ENCODE peak calls at places on chromosomes 13 and 19, in ten cellular contexts. Z is HCT116, M is PC-3, F is astrocyte, Y is fibroblast of lung, N is PC-9, K is hepatocyte, Q is mammary epithelial cell, B is GM23338, P is A673. H is an unnamed sample.

GRCh38 chr13:91960947-91961346 is 562.5 kb downstream of the GPC5 start:
- DNase-seq in Z (no peak), M (no peak), F (no peak), Y (no peak), N (no peak), K (no peak), Q (no peak), B (no peak), P (no peak), H (no peak)

GRCh38 chr13:95536629-95537241 is 15.8 kb upstream of the CLDN10 start:
- DNase-seq in Z (peak; percentile 15), M (peak; percentile 67), F (no peak), Y (no peak), N (no peak), K (peak; percentile 43), Q (peak; percentile 12), B (peak; percentile 45), P (peak; percentile 59), H (no peak)

GRCh38 chr19:29084266-29084665 is 128.7 kb downstream of the UQCRFS1 start:
- DNase-seq in Z (no peak), M (peak; percentile 1), F (no peak), Y (no peak), N (no peak), K (peak; percentile 28), Q (no peak), B (peak; percentile 66), P (no peak), H (peak; percentile 46)

GRCh38 chr13:102700088-102701031 is 5.5 kb upstream of the METTL21C start:
- DNase-seq in Z (no peak), M (no peak), F (no peak), Y (no peak), N (no peak), K (no peak), Q (no peak), B (no peak), P (no peak), H (no peak)

GRCh38 chr13:34044041-34044440 is 226.1 kb downstream of the RFC3 start:
- DNase-seq in Z (no peak), M (peak; percentile 14), F (peak; percentile 75), Y (peak; percentile 82), N (no peak), K (no peak), Q (peak; percentile 59), B (no peak), P (no peak), H (no peak)

GRCh38 chr13:69970521-69970920 is 137.1 kb upstream of the ATXN8OS start:
- DNase-seq in Z (no peak), M (peak; percentile 35), F (peak; percentile 5), Y (peak; percentile 29), N (no peak), K (peak; percentile 32), Q (no peak), B (peak; percentile 37), P (peak; percentile 23), H (no peak)

GRCh38 chr13:72186730-72187422 is 319.9 kb upstream of the DACH1 start:
- DNase-seq in Z (no peak), M (peak; percentile 67), F (no peak), Y (no peak), N (peak; percentile 23), K (no peak), Q (peak; percentile 22), B (no peak), P (no peak), H (no peak)

GRCh38 chr13:105363747-105364177 is 1171.7 kb downstream of the EFNB2 start:
- DNase-seq in Z (no peak), M (no peak), F (no peak), Y (no peak), N (no peak), K (no peak), Q (no peak), B (no peak), P (peak; percentile 96), H (peak; percentile 20)

GRCh38 chr13:60398949-60399589 is 2.0 kb downstream of the TDRD3 start:
- DNase-seq in Z (no peak), M (no peak), F (peak; percentile 8), Y (peak; percentile 22), N (no peak), K (no peak), Q (no peak), B (no peak), P (no peak), H (no peak)

GRCh38 chr13:47933688-47934011 is 67.4 kb downstream of the SUCLA2 start:
- DNase-seq in Z (no peak), M (peak; percentile 17), F (peak; percentile 36), Y (peak; percentile 56), N (no peak), K (no peak), Q (peak; percentile 25), B (no peak), P (no peak), H (no peak)

GRCh38 chr19:6222884-6223283 is 56.9 kb downstream of the MLLT1 start:
- DNase-seq in Z (no peak), M (no peak), F (no peak), Y (no peak), N (no peak), K (no peak), Q (peak; percentile 42), B (no peak), P (no peak), H (no peak)

GRCh38 chr19:6226012-6226411 is 53.8 kb downstream of the MLLT1 start:
- DNase-seq in Z (no peak), M (no peak), F (no peak), Y (no peak), N (no peak), K (no peak), Q (no peak), B (no peak), P (no peak), H (no peak)

GRCh38 chr19:6225232-6225635 is 54.5 kb downstream of the MLLT1 start:
- DNase-seq in Z (no peak), M (no peak), F (no peak), Y (no peak), N (no peak), K (no peak), Q (no peak), B (no peak), P (no peak), H (no peak)

GRCh38 chr19:6223461-6224307 is 56.1 kb downstream of the MLLT1 start:
- DNase-seq in Z (no peak), M (no peak), F (no peak), Y (no peak), N (no peak), K (no peak), Q (no peak), B (no peak), P (no peak), H (no peak)

DNA sequence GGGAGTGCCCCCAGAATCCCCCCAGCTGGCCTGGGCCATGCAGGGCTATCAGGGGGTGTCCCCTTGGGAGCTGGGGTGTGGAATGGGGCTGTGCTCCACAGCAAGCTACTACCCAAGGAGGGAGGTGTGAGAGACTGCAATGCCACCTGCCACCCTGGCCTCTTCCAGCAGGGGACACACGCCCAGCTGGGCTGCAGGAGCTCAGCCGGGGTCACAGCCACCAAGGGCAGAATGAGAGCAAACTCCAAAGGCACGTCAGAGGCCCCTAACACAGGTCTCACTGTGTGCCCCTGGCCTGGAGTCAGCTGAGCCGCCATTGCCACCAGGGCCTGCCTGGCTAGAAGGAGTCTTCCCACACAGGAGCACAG is 55.5 kb downstream of the MLLT1 start:
- DNase-seq in Z (no peak), M (no peak), F (no peak), Y (no peak), N (no peak), K (no peak), Q (no peak), B (no peak), P (no peak), H (no peak)
- H3K27ac ChIP-seq in Z (no peak overlapping the region), M (no peak overlapping the region), F (no peak overlapping the region), Y (no peak overlapping the region), N (no peak overlapping the region), K (no peak overlapping the region), Q (no peak overlapping the region), B (no peak overlapping the region), P (no peak overlapping the region), H (no peak overlapping the region)

GRCh38 chr19:1449467-1450442 is at the start of gene APC2:
- DNase-seq in Z (no peak), M (no peak), F (no peak), Y (no peak), N (no peak), K (peak; percentile 49), Q (no peak), B (peak; percentile 95), P (peak; percentile 84), H (peak; percentile 95)
- TF ChIP-seq EZH2 in Z (no peak), M (no peak), F (peak; percentile 91), Y (peak; percentile 32), N (no peak), K (peak; percentile 86), Q (peak; percentile 74), B (no peak), P (no peak), H (peak; percentile 38)

GRCh38 chr19:19652482-19653295 is 9.2 kb upstream of the GMIP start:
- DNase-seq in Z (no peak), M (peak; percentile 29), F (no peak), Y (peak; percentile 39), N (no peak), K (peak; percentile 4), Q (peak; percentile 16), B (no peak), P (no peak), H (no peak)

GRCh38 chr19:19650331-19650730 is 6.9 kb upstream of the GMIP start:
- DNase-seq in Z (no peak), M (no peak), F (no peak), Y (no peak), N (no peak), K (no peak), Q (no peak), B (no peak), P (no peak), H (no peak)

GRCh38 chr19:19649159-19649558 is 5.7 kb upstream of the GMIP start:
- DNase-seq in Z (no peak), M (no peak), F (no peak), Y (no peak), N (no peak), K (no peak), Q (no peak), B (peak; percentile 0), P (no peak), H (no peak)

GRCh38 chr19:19649580-19649995 is 6.1 kb upstream of the GMIP start:
- DNase-seq in Z (no peak), M (no peak), F (no peak), Y (no peak), N (no peak), K (peak; percentile 3), Q (no peak), B (no peak), P (no peak), H (no peak)

GRCh38 chr19:19651076-19651475 is 7.6 kb upstream of the GMIP start:
- DNase-seq in Z (no peak), M (no peak), F (no peak), Y (no peak), N (no peak), K (peak; percentile 4), Q (no peak), B (no peak), P (no peak), H (no peak)
- H3K36me3 ChIP-seq in Z (peaks cover 44% of the 10 kb centered on the region), M (peaks cover 50% of the 10 kb centered on the region), F (peaks cover 31% of the 10 kb centered on the region), Y (peaks cover 53% of the 10 kb centered on the region), N (peaks cover 9% of the 10 kb centered on the region), K (no peaks in the 10 kb centered on the region), Q (peaks cover 22% of the 10 kb centered on the region), B (peaks cover 18% of the 10 kb centered on the region), P (peaks cover 73% of the 10 kb centered on the region), H (no peaks in the 10 kb centered on the region)

DNA sequence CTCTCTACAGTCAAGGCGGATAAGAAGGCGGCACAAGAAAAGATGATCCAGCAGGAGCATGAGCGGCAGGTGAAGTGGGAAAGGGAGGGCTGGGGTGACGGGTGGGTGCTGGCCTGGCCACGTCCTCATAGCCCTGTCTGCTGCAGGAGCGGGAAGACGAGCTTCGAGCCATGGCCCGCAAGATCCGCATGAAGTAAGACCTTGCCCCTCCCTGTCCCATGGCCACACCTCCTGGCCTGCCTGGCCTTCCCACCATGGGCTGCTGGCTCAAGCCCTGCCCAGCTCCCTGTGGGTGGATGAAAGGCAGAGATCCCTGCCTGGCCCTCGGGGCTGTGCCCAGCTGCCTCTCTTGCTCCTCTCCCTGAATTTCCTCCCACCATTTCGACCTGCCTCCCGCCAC is 7.2 kb downstream of the ZNF296 start:
- DNase-seq in Z (no peak), M (peak; percentile 24), F (no peak), Y (peak; percentile 18), N (peak; percentile 34), K (peak; percentile 39), Q (peak; percentile 32), B (peak; percentile 65), P (no peak), H (peak; percentile 33)
- H3K27ac ChIP-seq in Z (peak overlapping the region; percentile 22), M (no peak overlapping the region), F (no peak overlapping the region), Y (no peak overlapping the region), N (no peak overlapping the region), K (no peak overlapping the region), Q (no peak overlapping the region), B (peak overlapping the region; percentile 59), P (no peak overlapping the region), H (no peak overlapping the region)